ENCODE peak calls at places on chromosomes 12 and 14, in six cellular contexts. J is WTC11; K is neural crest cell; Z is central memory CD4-positive, alpha-beta T cell; Q is NCI-H345; D is NCI-H748 treated with DMSO at 0.1 percent for 48 hours. B is an unnamed sample.

GRCh38 chr12:29763301-29763683 is 20.4 kb downstream of the TMTC1 start:
- DNase-seq in J (no peak), K (no peak), Z (no peak), Q (peak; percentile 27), D (peak; percentile 28), B (no peak)

GRCh38 chr12:54392485-54393349 is 8.2 kb upstream of the ZNF385A start:
- DNase-seq in J (no peak), K (no peak), Z (no peak), Q (no peak), D (no peak), B (no peak)

GRCh38 chr14:53888535-53889386 is 67.9 kb downstream of the BMP4 start:
- DNase-seq in J (no peak), K (no peak), Z (no peak), Q (no peak), D (no peak), B (no peak)

GRCh38 chr14:98578204-98578603 is 693.8 kb downstream of the BCL11B start:
- DNase-seq in J (no peak), K (no peak), Z (no peak), Q (no peak), D (no peak), B (peak; percentile 29)

GRCh38 chr12:116635487-116635886 is 76.3 kb downstream of the MAP1LC3B2 start:
- DNase-seq in J (no peak), K (no peak), Z (no peak), Q (no peak), D (no peak), B (peak; percentile 99)

GRCh38 chr12:114777052-114777451 is 93.1 kb upstream of the TBX3 start:
- DNase-seq in J (no peak), K (no peak), Z (no peak), Q (no peak), D (no peak), B (no peak)

GRCh38 chr14:68952544-68953535 is 26.3 kb downstream of the ACTN1 start:
- DNase-seq in J (no peak), K (no peak), Z (no peak), Q (no peak), D (no peak), B (no peak)

GRCh38 chr12:388547-389137 is 478 bp downstream of the KDM5A start:
- DNase-seq in J (peak; percentile 51), K (no peak), Z (peak; percentile 59), Q (no peak), D (no peak), B (no peak)

GRCh38 chr12:65670775-65671174 is 153.5 kb upstream of the HMGA2 start:
- DNase-seq in J (no peak), K (no peak), Z (no peak), Q (no peak), D (no peak), B (no peak)

GRCh38 chr14:72909163-72909562 is 15.3 kb upstream of the DPF3 start:
- DNase-seq in J (no peak), K (no peak), Z (no peak), Q (no peak), D (no peak), B (peak; percentile 33)

GRCh38 chr12:3520168-3520567 is 29.2 kb downstream of the PRMT8 start:
- DNase-seq in J (no peak), K (no peak), Z (no peak), Q (peak; percentile 93), D (peak; percentile 16), B (no peak)

GRCh38 chr14:104586832-104587620 is 7.5 kb downstream of the C14orf180 start:
- DNase-seq in J (no peak), K (no peak), Z (no peak), Q (no peak), D (no peak), B (no peak)

GRCh38 chr12:650983-651382 is 12.3 kb downstream of the NINJ2 start:
- DNase-seq in J (no peak), K (no peak), Z (no peak), Q (no peak), D (no peak), B (peak; percentile 41)

GRCh38 chr12:96108321-96108720 is 72.9 kb upstream of the LTA4H start:
- DNase-seq in J (no peak), K (no peak), Z (peak; percentile 28), Q (no peak), D (no peak), B (peak; percentile 64)

GRCh38 chr14:21505009-21505553 is 6.1 kb downstream of the METTL3 start:
- DNase-seq in J (no peak), K (no peak), Z (no peak), Q (no peak), D (no peak), B (peak; percentile 16)

GRCh38 chr12:128323526-128323925 is 56.6 kb downstream of the TMEM132C start:
- DNase-seq in J (no peak), K (no peak), Z (no peak), Q (no peak), D (no peak), B (no peak)

GRCh38 chr12:111209779-111210178 is 159.1 kb downstream of the PHETA1 start:
- DNase-seq in J (no peak), K (no peak), Z (no peak), Q (no peak), D (no peak), B (no peak)

GRCh38 chr14:50573862-50574261 is 13.9 kb downstream of the ATL1 start:
- DNase-seq in J (no peak), K (no peak), Z (no peak), Q (no peak), D (no peak), B (no peak)

GRCh38 chr14:68285421-68286179 is 466.0 kb downstream of the RAD51B start:
- DNase-seq in J (no peak), K (no peak), Z (peak; percentile 58), Q (no peak), D (no peak), B (peak; percentile 89)

GRCh38 chr12:22283006-22283506 is 51.5 kb downstream of the ST8SIA1 start:
- DNase-seq in J (no peak), K (no peak), Z (no peak), Q (no peak), D (no peak), B (no peak)

GRCh38 chr14:94748667-94749347 is 21.1 kb downstream of the GSC start:
- DNase-seq in J (peak; percentile 73), K (peak; percentile 22), Z (no peak), Q (peak; percentile 42), D (peak; percentile 30), B (no peak)

GRCh38 chr14:30888480-30889243 is 14.3 kb downstream of the COCH start:
- DNase-seq in J (no peak), K (no peak), Z (no peak), Q (no peak), D (no peak), B (no peak)

GRCh38 chr12:63845726-63846125 is 1.2 kb downstream of the SRGAP1 start:
- DNase-seq in J (no peak), K (no peak), Z (no peak), Q (no peak), D (peak; percentile 45), B (no peak)

GRCh38 chr14:61452452-61452851 is 131.1 kb downstream of the PRKCH start:
- DNase-seq in J (no peak), K (no peak), Z (peak; percentile 67), Q (no peak), D (no peak), B (no peak)

GRCh38 chr14:72024043-72024407 is 91.8 kb downstream of the RGS6 start:
- DNase-seq in J (peak; percentile 44), K (no peak), Z (no peak), Q (peak; percentile 49), D (peak; percentile 76), B (peak; percentile 55)

GRCh38 chr12:93943766-93944165 is 204.6 kb upstream of the PLXNC1 start:
- DNase-seq in J (no peak), K (no peak), Z (no peak), Q (no peak), D (no peak), B (peak; percentile 18)

GRCh38 chr12:12901158-12901791 is 9.9 kb downstream of the GPRC5A start:
- DNase-seq in J (no peak), K (no peak), Z (no peak), Q (no peak), D (no peak), B (peak; percentile 65)

GRCh38 chr14:52068741-52069616 is at the start of gene NID2:
- DNase-seq in J (peak; percentile 91), K (peak; percentile 84), Z (peak; percentile 31), Q (peak; percentile 24), D (no peak), B (no peak)

GRCh38 chr12:65277994-65278575 is 398 bp upstream of the MSRB3 start:
- DNase-seq in J (no peak), K (no peak), Z (no peak), Q (no peak), D (no peak), B (no peak)

GRCh38 chr12:75446857-75447256 is 33.7 kb upstream of the GLIPR1 start:
- DNase-seq in J (no peak), K (no peak), Z (no peak), Q (no peak), D (no peak), B (no peak)

GRCh38 chr14:48693793-48694192 is 892.4 kb downstream of the RPS29 start:
- DNase-seq in J (no peak), K (no peak), Z (no peak), Q (no peak), D (no peak), B (no peak)

GRCh38 chr12:65339161-65339560 is 60.7 kb downstream of the MSRB3 start:
- DNase-seq in J (no peak), K (no peak), Z (no peak), Q (no peak), D (no peak), B (no peak)

B was measured in MV-4-11.